ENCODE peak calls at places on chromosomes 12 and 14, in six cellular contexts. C is MV-4-11, U is cardiac muscle cell, G is dermis microvascular lymphatic vessel endothelial cell, O is T-helper 17 cell, Q is HFF-Myc. M is an unnamed sample.

GRCh38 chr12:88207921-88208640 is 66.0 kb downstream of the TMTC3 start:
- DNase-seq in C (peak), U (peak), G (no peak), O (no peak), Q (peak), M (no peak)

GRCh38 chr12:40622246-40622838 is 69.9 kb upstream of the CNTN1 start:
- DNase-seq in C (peak), U (peak), G (peak), O (no peak), Q (no peak), M (peak)

GRCh38 chr12:96063046-96063445 is 27.7 kb upstream of the LTA4H start:
- DNase-seq in C (peak), U (peak), G (peak), O (no peak), Q (no peak), M (no peak)

GRCh38 chr12:14771651-14772137 is 31.6 kb downstream of the WBP11 start:
- DNase-seq in C (no peak), U (no peak), G (no peak), O (no peak), Q (no peak), M (no peak)

GRCh38 chr12:39440781-39441180 is 2.1 kb downstream of the KIF21A start:
- DNase-seq in C (no peak), U (no peak), G (no peak), O (no peak), Q (no peak), M (no peak)

GRCh38 chr14:58281969-58282368 is 16.4 kb upstream of the ARID4A start:
- DNase-seq in C (no peak), U (no peak), G (no peak), O (no peak), Q (no peak), M (no peak)

GRCh38 chr12:109738878-109739665 is 25.4 kb downstream of the FAM222A start:
- DNase-seq in C (no peak), U (no peak), G (no peak), O (no peak), Q (no peak), M (no peak)

GRCh38 chr12:64104376-64104775 is 117.7 kb downstream of the KICS2 start:
- DNase-seq in C (no peak), U (peak), G (peak), O (no peak), Q (no peak), M (no peak)

GRCh38 chr14:20384886-20385285 is 28.4 kb downstream of the TEP1 start:
- DNase-seq in C (no peak), U (no peak), G (no peak), O (no peak), Q (no peak), M (no peak)

GRCh38 chr12:119679081-119679480 is 11.1 kb downstream of the PRKAB1 start:
- DNase-seq in C (no peak), U (no peak), G (no peak), O (no peak), Q (no peak), M (no peak)

GRCh38 chr12:15404485-15404884 is 82.2 kb downstream of the PTPRO start:
- DNase-seq in C (no peak), U (peak), G (no peak), O (no peak), Q (no peak), M (no peak)

GRCh38 chr12:49892084-49892731 is 11.5 kb downstream of the FAIM2 start:
- DNase-seq in C (no peak), U (no peak), G (no peak), O (no peak), Q (no peak), M (no peak)

GRCh38 chr12:68446379-68446778 is 114.2 kb upstream of the MDM1 start:
- DNase-seq in C (no peak), U (no peak), G (no peak), O (no peak), Q (no peak), M (no peak)

GRCh38 chr12:128813883-128814282 is 9.9 kb downstream of the SLC15A4 start:
- DNase-seq in C (no peak), U (no peak), G (no peak), O (no peak), Q (no peak), M (no peak)

GRCh38 chr14:72535485-72535884 is 358.4 kb downstream of the DPF3 start:
- DNase-seq in C (peak), U (no peak), G (no peak), O (no peak), Q (no peak), M (no peak)

GRCh38 chr12:43281563-43281962 is 270.4 kb downstream of the ADAMTS20 start:
- DNase-seq in C (no peak), U (no peak), G (no peak), O (no peak), Q (no peak), M (no peak)

GRCh38 chr12:46771268-46771837 is 54.4 kb downstream of the SLC38A4 start:
- DNase-seq in C (no peak), U (peak), G (no peak), O (no peak), Q (no peak), M (no peak)

GRCh38 chr14:103501041-103501870 is 21.4 kb downstream of the CKB start:
- DNase-seq in C (no peak), U (no peak), G (no peak), O (no peak), Q (no peak), M (no peak)

GRCh38 chr14:92847220-92848148 is 53.4 kb downstream of the GOLGA5 start:
- DNase-seq in C (no peak), U (no peak), G (no peak), O (no peak), Q (no peak), M (no peak)

GRCh38 chr14:61296707-61297502 is 15.8 kb upstream of the TMEM30B start:
- DNase-seq in C (peak), U (peak), G (peak), O (no peak), Q (no peak), M (no peak)

GRCh38 chr14:69573205-69573840 is 1.3 kb downstream of the CCDC177 start:
- DNase-seq in C (no peak), U (no peak), G (no peak), O (no peak), Q (no peak), M (no peak)

GRCh38 chr12:54996235-54996634 is 11.7 kb upstream of the TESPA1 start:
- DNase-seq in C (no peak), U (no peak), G (no peak), O (no peak), Q (no peak), M (no peak)